ENCODE peak calls at places on chromosomes 13 and 19, in five cellular contexts. One of them, this sample, is unnamed.

GRCh38 chr19:6806488-6806887 is 34.0 kb downstream of the VAV1 start:
- DNase-seq in GM04504: no peak
- DNase-seq in upper lobe of right lung: no peak
- DNase-seq in neural progenitor cell: no peak
- DNase-seq in A549: peak
- DNase-seq in this sample: no peak

GRCh38 chr13:36431204-36432105 is 840 bp upstream of the CCNA1 start:
- DNase-seq in GM04504: no peak
- DNase-seq in upper lobe of right lung: peak
- DNase-seq in A549: no peak
- DNase-seq in neural progenitor cell: peak
- DNase-seq in this sample: peak

GRCh38 chr19:38033658-38034150 is 126.7 kb downstream of the SIPA1L3 start:
- DNase-seq in A549: no peak
- DNase-seq in neural progenitor cell: peak
- DNase-seq in upper lobe of right lung: no peak
- DNase-seq in GM04504: no peak
- DNase-seq in this sample: no peak

GRCh38 chr13:72864142-72865035 is 82.5 kb downstream of the PIBF1 start:
- DNase-seq in A549: no peak
- DNase-seq in neural progenitor cell: no peak
- DNase-seq in GM04504: peak
- DNase-seq in upper lobe of right lung: no peak
- DNase-seq in this sample: no peak

GRCh38 chr13:42266464-42266863 is 5.5 kb upstream of the AKAP11 start:
- DNase-seq in upper lobe of right lung: no peak
- DNase-seq in A549: no peak
- DNase-seq in neural progenitor cell: no peak
- DNase-seq in GM04504: peak
- DNase-seq in this sample: peak

GRCh38 chr19:5247957-5248705 is 92.5 kb downstream of the PTPRS start:
- DNase-seq in A549: no peak
- DNase-seq in upper lobe of right lung: no peak
- DNase-seq in neural progenitor cell: no peak
- DNase-seq in GM04504: no peak
- DNase-seq in this sample: no peak

GRCh38 chr13:93872376-93872775 is 607.1 kb downstream of the DCT start:
- DNase-seq in neural progenitor cell: no peak
- DNase-seq in GM04504: no peak
- DNase-seq in upper lobe of right lung: no peak
- DNase-seq in A549: no peak
- DNase-seq in this sample: no peak

GRCh38 chr13:45292176-45292575 is 48.8 kb downstream of the TPT1 start:
- DNase-seq in GM04504: no peak
- DNase-seq in neural progenitor cell: no peak
- DNase-seq in upper lobe of right lung: no peak
- DNase-seq in A549: no peak
- DNase-seq in this sample: no peak

GRCh38 chr19:47036233-47036651 is 12.2 kb downstream of the TMEM160 start:
- DNase-seq in upper lobe of right lung: peak
- DNase-seq in neural progenitor cell: peak
- DNase-seq in A549: peak
- DNase-seq in GM04504: no peak
- DNase-seq in this sample: no peak

GRCh38 chr13:60788156-60788829 is 391.3 kb downstream of the TDRD3 start:
- DNase-seq in GM04504: no peak
- DNase-seq in upper lobe of right lung: no peak
- DNase-seq in A549: no peak
- DNase-seq in neural progenitor cell: no peak
- DNase-seq in this sample: no peak

GRCh38 chr13:58528351-58528750 is 896.8 kb downstream of the PCDH17 start:
- DNase-seq in GM04504: no peak
- DNase-seq in A549: no peak
- DNase-seq in upper lobe of right lung: no peak
- DNase-seq in neural progenitor cell: no peak
- DNase-seq in this sample: no peak

GRCh38 chr13:101757446-101758039 is 305.1 kb downstream of the ITGBL1 start:
- DNase-seq in A549: peak
- DNase-seq in neural progenitor cell: peak
- DNase-seq in GM04504: peak
- DNase-seq in upper lobe of right lung: no peak
- DNase-seq in this sample: peak

GRCh38 chr13:38535271-38535670 is 151.6 kb upstream of the FREM2 start:
- DNase-seq in A549: no peak
- DNase-seq in GM04504: no peak
- DNase-seq in neural progenitor cell: no peak
- DNase-seq in upper lobe of right lung: no peak
- DNase-seq in this sample: no peak

GRCh38 chr19:5515737-5516136 is 52.0 kb downstream of the TINCR start:
- DNase-seq in upper lobe of right lung: no peak
- DNase-seq in A549: peak
- DNase-seq in GM04504: no peak
- DNase-seq in neural progenitor cell: no peak
- DNase-seq in this sample: no peak

This sample was measured in ACHN.